ENCODE peak calls at places on chromosome 1, in ten cellular contexts. G is HCEC 1CT; W is globus pallidus; V is mesendoderm; J is left cardiac atrium; E is activated gamma-delta T cell treated with anti-CD3 and anti-CD28 coated beads, Interleukin-2, amount 50 U/mL, for 16 hours; O is stimulated activated CD8-positive, alpha-beta memory T cell treated with anti-CD3 and anti-CD28 coated beads, Interleukin-4, amount 100 ng/mL, for 1 hour; T is EL; F is AG08395; B is activated CD4-positive, CD25-positive, alpha-beta regulatory T cell treated with anti-CD3 and anti-CD28 coated beads, Interleukin-2, amount 50 U/mL, for 72 hours. Q is an unnamed sample.

GRCh38 chr1:46001087-46001785 is 131.2 kb downstream of the PIK3R3 start:
- DNase-seq in O (no peak), B (no peak), J (no peak), W (no peak), V (no peak), T (no peak), F (no peak), G (no peak), E (no peak), Q (no peak)

GRCh38 chr1:219340796-219341195 is 167.1 kb downstream of the LYPLAL1 start:
- DNase-seq in O (no peak), V (no peak), G (peak; percentile 66), B (no peak), W (no peak), J (no peak), E (no peak), T (no peak), F (no peak), Q (no peak)

GRCh38 chr1:78095618-78096416 is 50.1 kb downstream of the GIPC2 start:
- DNase-seq in E (no peak), O (no peak), V (no peak), W (peak; percentile 22), J (no peak), B (no peak), T (peak; percentile 94), G (peak; percentile 96), F (peak; percentile 72), Q (no peak)

GRCh38 chr1:16969057-16969609 is 11.3 kb downstream of the MFAP2 start:
- DNase-seq in J (no peak), W (no peak), E (no peak), F (no peak), V (no peak), G (no peak), T (no peak), O (no peak), B (no peak), Q (no peak)

GRCh38 chr1:52423771-52424170 is 19.4 kb downstream of the PRPF38A start:
- DNase-seq in B (peak; percentile 48), E (peak; percentile 56), F (no peak), J (no peak), V (peak; percentile 22), G (no peak), T (no peak), W (no peak), O (peak; percentile 41), Q (no peak)

GRCh38 chr1:15384301-15384901 is 25.3 kb upstream of the EFHD2 start:
- DNase-seq in T (no peak), E (no peak), W (peak; percentile 83), B (no peak), F (peak; percentile 46), G (no peak), J (no peak), V (peak; percentile 64), O (no peak), Q (no peak)

GRCh38 chr1:22611530-22611947 is 24.9 kb upstream of the C1QA start:
- DNase-seq in F (peak; percentile 41), O (no peak), B (no peak), J (peak; percentile 47), G (peak; percentile 11), W (no peak), E (no peak), V (peak; percentile 90), T (peak; percentile 38), Q (no peak)

GRCh38 chr1:198528376-198528775 is 12.1 kb downstream of the ATP6V1G3 start:
- DNase-seq in F (peak; percentile 11), G (peak; percentile 32), O (no peak), B (no peak), W (no peak), V (no peak), J (no peak), E (no peak), T (peak; percentile 60), Q (no peak)

GRCh38 chr1:23475134-23475628 is 8.8 kb downstream of the ASAP3 start:
- DNase-seq in E (no peak), F (peak; percentile 66), O (no peak), V (no peak), B (no peak), G (peak; percentile 71), W (peak; percentile 9), T (peak; percentile 94), J (no peak), Q (peak; percentile 67)

GRCh38 chr1:43021547-43022474 is 63.1 kb upstream of the SLC2A1 start:
- DNase-seq in W (no peak), V (no peak), O (no peak), T (no peak), B (no peak), E (no peak), J (no peak), F (no peak), G (no peak), Q (no peak)